ENCODE peak calls at places on chromosomes 16 and 17, in four cellular contexts. C is hepatocyte, U is fibroblast of lung, R is A549. H is an unnamed sample. For H3K4me1, the result is how much of the 10 kb centered on the place peaks cover.

GRCh38 chr16:794091-794842 is 5.8 kb downstream of the CHTF18 start:
- DNase-seq in C (no peak), U (no peak), R (no peak), H (no peak)

GRCh38 chr16:59878479-59878878 is 1144.4 kb upstream of the GOT2 start:
- DNase-seq in C (peak), U (peak), R (peak), H (no peak)

GRCh38 chr17:30952645-30953393 is 18.0 kb upstream of the RNF135 start:
- DNase-seq in C (no peak), U (no peak), R (no peak), H (no peak)

GRCh38 chr16:2523801-2524231 is 3.6 kb downstream of the AMDHD2 start:
- DNase-seq in C (peak), U (no peak), R (no peak), H (peak)

GRCh38 chr16:11673091-11674000 is 5.1 kb downstream of the SNN start:
- DNase-seq in C (no peak), U (no peak), R (no peak), H (no peak)

GRCh38 chr17:80319999-80320344 is 59.3 kb downstream of the RNF213 start:
- DNase-seq in C (no peak), U (no peak), R (no peak), H (no peak)

GRCh38 chr16:60991886-60992285 is 1044.4 kb downstream of the CDH8 start:
- DNase-seq in C (no peak), U (no peak), R (no peak), H (no peak)

GRCh38 chr17:36544049-36544319 is 735 bp upstream of the GGNBP2 start:
- DNase-seq in C (peak), U (no peak), R (peak), H (peak)

GRCh38 chr17:47275245-47275984 is 21.8 kb downstream of the ITGB3 start:
- DNase-seq in C (peak), U (peak), R (no peak), H (no peak)

DNA sequence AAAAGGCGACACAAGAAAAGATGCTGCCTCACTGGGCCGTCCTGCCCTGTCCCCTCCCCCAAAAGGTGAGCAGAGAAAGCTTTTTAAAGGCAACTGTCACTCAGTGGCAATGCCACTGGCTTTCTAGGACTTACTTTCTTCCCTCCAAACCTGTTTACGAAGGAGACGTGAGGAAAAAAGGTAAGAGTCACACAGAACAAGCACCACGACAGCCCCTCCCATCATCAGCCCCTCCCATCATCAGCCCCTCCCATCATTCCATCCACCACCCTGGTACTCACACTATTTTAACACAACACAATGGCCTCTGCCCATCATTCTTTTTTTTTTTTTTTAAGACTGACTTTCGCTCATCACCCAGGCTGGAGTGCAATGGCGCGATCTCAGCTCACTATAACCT is 77.1 kb downstream of the NXN start:
- DNase-seq in C (no peak), U (no peak), R (no peak), H (no peak)
- H3K4me1 ChIP-seq in C (under half), U (under half), R (under half), H (under half)

GRCh38 chr17:81865358-81865732 is 5.0 kb upstream of the P4HB start:
- DNase-seq in C (no peak), U (no peak), R (no peak), H (no peak)

GRCh38 chr17:81863123-81863675 is 2.9 kb upstream of the P4HB start:
- DNase-seq in C (no peak), U (no peak), R (no peak), H (peak)

GRCh38 chr17:81866440-81867122 is 4.6 kb downstream of the ARHGDIA start:
- DNase-seq in C (no peak), U (peak), R (no peak), H (peak)

GRCh38 chr17:81865733-81866439 is 5.3 kb downstream of the ARHGDIA start:
- DNase-seq in C (no peak), U (no peak), R (no peak), H (peak)

DNA sequence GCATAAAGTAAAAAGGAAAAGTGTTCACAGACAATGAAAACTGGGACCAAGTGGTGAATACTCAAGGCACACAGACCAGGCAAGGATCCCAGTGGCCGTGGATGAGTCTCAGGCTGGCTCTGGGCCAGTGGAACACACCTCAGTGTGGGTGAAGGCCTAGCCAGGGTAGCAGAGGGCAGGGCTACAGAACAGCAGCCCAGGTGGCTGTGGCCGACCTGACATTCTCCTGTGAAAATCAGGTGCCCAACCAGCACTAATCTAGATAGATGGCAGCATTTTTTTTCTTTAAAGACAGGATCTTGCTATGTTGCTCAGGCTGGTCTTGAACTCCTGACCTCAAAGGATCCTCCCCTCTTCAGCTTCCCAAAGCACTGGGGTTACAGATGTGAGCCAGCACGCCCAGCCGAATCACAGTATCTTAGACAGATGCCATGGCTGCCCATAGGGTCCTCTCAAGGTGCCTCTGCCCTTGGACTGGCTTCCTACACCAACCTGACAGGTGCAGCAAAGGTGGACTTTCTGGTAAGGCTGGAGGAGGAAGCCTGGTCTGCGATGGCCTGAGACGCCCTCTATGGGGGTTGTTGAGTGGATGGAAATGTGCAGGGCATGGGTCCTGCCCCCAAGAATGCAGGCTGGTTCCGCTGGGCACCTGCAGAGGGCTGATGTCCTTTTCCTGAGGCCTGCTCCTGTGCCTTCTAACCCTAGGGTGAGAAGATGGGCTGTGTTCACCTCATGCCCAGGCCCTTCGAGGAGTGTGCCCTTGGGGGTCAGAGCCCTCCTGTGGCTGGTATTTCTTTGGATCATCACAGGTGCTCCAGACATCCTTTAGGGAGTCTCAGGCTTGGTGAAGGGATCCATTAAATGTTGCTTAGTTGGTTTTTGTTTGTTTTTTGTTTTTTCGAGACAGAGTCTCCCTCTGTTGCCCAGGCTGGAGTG is 3.8 kb upstream of the P4HB start:
- DNase-seq in C (no peak), U (no peak), R (no peak), H (peak)
- H3K4me1 ChIP-seq in C (under half), U (under half), R (half or more), H (under half)

GRCh38 chr16:69837380-69837779 is 75.2 kb downstream of the WWP2 start:
- DNase-seq in C (no peak), U (no peak), R (no peak), H (no peak)

GRCh38 chr16:69836252-69836651 is 74.1 kb downstream of the WWP2 start:
- DNase-seq in C (no peak), U (no peak), R (no peak), H (no peak)

GRCh38 chr16:69839240-69839688 is 77.1 kb downstream of the WWP2 start:
- DNase-seq in C (no peak), U (no peak), R (no peak), H (peak)

GRCh38 chr16:69839798-69840409 is 77.8 kb downstream of the WWP2 start:
- DNase-seq in C (no peak), U (peak), R (no peak), H (peak)

DNA sequence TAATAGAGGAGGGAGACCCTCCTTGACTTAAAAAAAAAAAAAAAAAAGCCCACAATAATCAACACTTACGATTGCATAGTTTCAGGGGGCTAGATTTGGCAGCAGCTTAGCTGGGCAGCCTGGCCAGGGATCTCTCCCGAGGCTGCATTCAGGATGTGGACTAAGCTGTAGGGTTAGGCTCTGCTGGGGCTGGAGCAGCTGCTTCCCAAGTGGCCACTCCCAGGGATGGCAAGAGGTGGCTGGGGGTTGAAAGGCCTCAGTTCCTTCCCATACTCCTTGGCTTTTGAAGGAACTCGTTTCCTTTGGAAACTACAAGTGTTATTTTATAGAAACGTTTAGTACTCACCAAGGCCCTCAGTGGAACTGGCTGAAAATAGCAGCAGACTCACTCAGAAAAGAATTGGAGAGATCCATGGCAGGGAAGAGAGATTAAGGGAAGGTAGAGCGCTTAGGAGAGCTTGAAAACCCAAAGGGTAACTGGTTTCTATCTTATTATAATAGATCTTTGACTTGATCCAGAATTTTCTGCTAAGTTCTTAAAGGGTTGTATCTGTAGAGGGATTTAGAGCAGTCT is 76.4 kb downstream of the WWP2 start:
- DNase-seq in C (no peak), U (no peak), R (no peak), H (no peak)
- H3K4me1 ChIP-seq in C (under half), U (under half), R (under half), H (under half)

GRCh38 chr16:8958344-8958808 is 5.3 kb downstream of the USP7 start:
- DNase-seq in C (no peak), U (peak), R (no peak), H (no peak)

GRCh38 chr16:8961811-8962390 is 1.8 kb downstream of the USP7 start:
- DNase-seq in C (no peak), U (no peak), R (no peak), H (peak)

GRCh38 chr16:8960788-8961109 is 3.0 kb downstream of the USP7 start:
- DNase-seq in C (no peak), U (no peak), R (no peak), H (no peak)

GRCh38 chr16:8962393-8963009 is 1.2 kb downstream of the USP7 start:
- DNase-seq in C (peak), U (no peak), R (no peak), H (peak)

DNA sequence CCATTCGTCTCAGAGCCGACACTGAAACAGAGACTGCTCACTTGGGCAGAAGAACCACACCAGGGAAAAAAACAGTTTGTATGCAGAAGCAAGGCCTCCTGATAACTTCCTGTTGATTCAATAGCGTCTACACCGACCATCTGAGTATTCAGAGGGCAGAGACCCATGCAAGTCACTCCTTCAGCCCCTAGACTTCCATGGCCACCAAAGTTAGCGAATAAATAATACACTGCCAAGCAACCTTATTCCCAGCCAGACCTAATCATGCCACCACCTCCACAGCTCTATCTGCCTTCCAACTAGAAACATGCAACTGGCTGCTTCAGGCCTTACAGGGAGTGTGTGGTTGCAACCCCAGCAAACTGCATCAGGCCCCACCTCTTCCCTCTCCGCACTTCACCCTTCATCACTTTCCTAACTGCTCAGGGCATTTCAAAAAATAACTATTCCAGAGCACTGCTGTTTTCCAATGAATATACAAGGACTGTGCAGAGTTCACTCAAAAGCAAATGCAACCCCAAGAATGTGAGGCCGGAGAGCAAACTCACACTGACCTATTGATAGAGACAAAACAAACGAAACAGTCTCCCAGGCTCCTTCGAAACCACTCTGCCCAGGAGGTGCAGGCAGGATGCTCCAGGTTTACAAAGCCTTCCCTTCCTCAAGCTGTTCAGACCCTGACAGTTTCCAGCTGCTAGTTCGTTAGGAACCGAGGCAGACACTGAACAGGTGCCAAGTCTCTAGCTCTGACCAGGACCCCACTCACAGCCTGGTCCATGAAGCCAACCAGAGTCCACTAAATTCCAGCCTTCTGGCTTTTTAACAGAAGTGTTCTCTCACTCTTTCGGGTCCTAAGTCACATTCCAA is 3.6 kb downstream of the USP7 start:
- DNase-seq in C (no peak), U (peak), R (no peak), H (no peak)
- H3K4me1 ChIP-seq in C (half or more), U (under half), R (half or more), H (under half)

GRCh38 chr17:73284339-73284738 is 22.7 kb upstream of the CPSF4L start:
- DNase-seq in C (no peak), U (no peak), R (no peak), H (no peak)

GRCh38 chr17:73284906-73285602 is 23.4 kb upstream of the CPSF4L start:
- DNase-seq in C (no peak), U (no peak), R (no peak), H (no peak)

GRCh38 chr17:73286863-73287296 is 24.9 kb downstream of the CDC42EP4 start:
- DNase-seq in C (no peak), U (no peak), R (no peak), H (no peak)

GRCh38 chr17:73285603-73285908 is 23.9 kb upstream of the CPSF4L start:
- DNase-seq in C (no peak), U (no peak), R (no peak), H (no peak)

GRCh38 chr17:73285916-73286862 is 24.5 kb upstream of the CPSF4L start:
- DNase-seq in C (no peak), U (no peak), R (no peak), H (no peak)
- H3K4me1 ChIP-seq in C (under half), U (under half), R (half or more), H (under half)

GRCh38 chr16:29806096-29806579 is at the start of gene MAZ:
- DNase-seq in C (peak), U (peak), R (no peak), H (no peak)
- H3K4me1 ChIP-seq in C (under half), U (under half), R (under half), H (under half)

GRCh38 chr17:74752415-74752814 is 4.0 kb downstream of the NHERF1 start:
- DNase-seq in C (no peak), U (no peak), R (no peak), H (no peak)

GRCh38 chr17:74751210-74751529 is 2.7 kb downstream of the NHERF1 start:
- DNase-seq in C (no peak), U (no peak), R (no peak), H (no peak)

GRCh38 chr17:74754832-74755231 is 6.4 kb downstream of the NHERF1 start:
- DNase-seq in C (no peak), U (no peak), R (no peak), H (peak)

GRCh38 chr17:74750327-74751069 is 2.1 kb downstream of the NHERF1 start:
- DNase-seq in C (peak), U (no peak), R (no peak), H (peak)

GRCh38 chr17:74752822-74753401 is 4.5 kb downstream of the NHERF1 start:
- DNase-seq in C (no peak), U (no peak), R (no peak), H (peak)
- H3K4me1 ChIP-seq in C (half or more), U (under half), R (under half), H (under half)

GRCh38 chr16:4486126-4486893 is 10.1 kb downstream of the HMOX2 start:
- DNase-seq in C (no peak), U (no peak), R (no peak), H (no peak)

GRCh38 chr16:4491898-4492297 is 15.7 kb downstream of the HMOX2 start:
- DNase-seq in C (no peak), U (no peak), R (no peak), H (no peak)

GRCh38 chr16:4489030-4489429 is 12.8 kb downstream of the HMOX2 start:
- DNase-seq in C (no peak), U (peak), R (no peak), H (no peak)

GRCh38 chr16:4488486-4488967 is 12.3 kb downstream of the HMOX2 start:
- DNase-seq in C (no peak), U (no peak), R (no peak), H (peak)

GRCh38 chr16:4487955-4488481 is 11.8 kb downstream of the HMOX2 start:
- DNase-seq in C (no peak), U (peak), R (no peak), H (no peak)
- H3K4me1 ChIP-seq in C (under half), U (under half), R (under half), H (under half)

GRCh38 chr17:50638572-50638850 is 3.8 kb downstream of the ABCC3 start:
- DNase-seq in C (no peak), U (peak), R (peak), H (no peak)

GRCh38 chr17:50638851-50639767 is 4.4 kb downstream of the ABCC3 start:
- DNase-seq in C (peak), U (peak), R (peak), H (peak)

GRCh38 chr17:50636804-50637195 is 2.1 kb downstream of the ABCC3 start:
- DNase-seq in C (no peak), U (no peak), R (no peak), H (no peak)

GRCh38 chr17:50636145-50636803 is 1.6 kb downstream of the ABCC3 start:
- DNase-seq in C (no peak), U (no peak), R (no peak), H (peak)

GRCh38 chr17:50637829-50638571 is 3.3 kb downstream of the ABCC3 start:
- DNase-seq in C (no peak), U (no peak), R (no peak), H (peak)
- H3K4me1 ChIP-seq in C (half or more), U (under half), R (half or more), H (under half)

DNA sequence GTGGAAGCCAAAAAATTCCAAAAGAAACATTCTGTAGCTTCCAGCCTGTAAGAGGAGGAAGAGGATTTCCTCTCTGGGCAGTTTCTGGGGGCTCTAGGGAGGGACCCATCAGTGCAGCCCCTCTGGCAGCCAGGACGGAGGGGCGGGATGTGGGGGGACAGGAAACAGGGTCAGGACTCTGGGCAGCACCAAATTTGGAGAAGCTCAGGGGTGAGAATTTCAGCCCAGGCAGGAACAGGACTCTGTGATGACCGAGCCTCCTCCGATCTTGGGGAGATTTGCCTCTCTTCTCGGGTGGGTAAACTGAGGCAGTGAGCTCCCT is 18.4 kb upstream of the CIBAR2 start:
- DNase-seq in C (no peak), U (no peak), R (no peak), H (no peak)
- H3K4me1 ChIP-seq in C (under half), U (under half), R (under half), H (under half)